ENCODE peak calls at places on chromosomes 6 and 20, in eight cellular contexts. One of them, this sample, is unnamed.

GRCh38 chr6:111894272-111894671 is 21.0 kb upstream of the FYN start:
- DNase-seq in A673: no peak
- DNase-seq in DND-41: no peak
- DNase-seq in hepatocyte: no peak
- DNase-seq in IMR-90: peak; percentile 67
- DNase-seq in uterus: no peak
- DNase-seq in CD8-positive, alpha-beta T cell: no peak
- DNase-seq in lower lobe of right lung: no peak
- DNase-seq in this sample: peak; percentile 38

GRCh38 chr6:117387454-117387974 is 38.2 kb downstream of the ROS1 start:
- DNase-seq in hepatocyte: no peak
- DNase-seq in DND-41: no peak
- DNase-seq in IMR-90: no peak
- DNase-seq in A673: no peak
- DNase-seq in CD8-positive, alpha-beta T cell: no peak
- DNase-seq in uterus: no peak
- DNase-seq in lower lobe of right lung: no peak
- DNase-seq in this sample: no peak

GRCh38 chr20:19691125-19691524 is 66.9 kb upstream of the RIN2 start:
- DNase-seq in A673: no peak
- DNase-seq in DND-41: no peak
- DNase-seq in hepatocyte: peak; percentile 32
- DNase-seq in IMR-90: no peak
- DNase-seq in uterus: no peak
- DNase-seq in CD8-positive, alpha-beta T cell: no peak
- DNase-seq in lower lobe of right lung: no peak
- DNase-seq in this sample: no peak

GRCh38 chr6:43078651-43079050 is 2.5 kb downstream of the PTK7 start:
- DNase-seq in DND-41: no peak
- DNase-seq in A673: no peak
- DNase-seq in IMR-90: peak; percentile 85
- DNase-seq in uterus: no peak
- DNase-seq in hepatocyte: no peak
- DNase-seq in CD8-positive, alpha-beta T cell: no peak
- DNase-seq in lower lobe of right lung: no peak
- DNase-seq in this sample: peak; percentile 32

GRCh38 chr20:4100679-4101078 is 85.3 kb upstream of the RNF24 start:
- DNase-seq in hepatocyte: no peak
- DNase-seq in CD8-positive, alpha-beta T cell: no peak
- DNase-seq in IMR-90: peak; percentile 77
- DNase-seq in uterus: no peak
- DNase-seq in DND-41: no peak
- DNase-seq in A673: no peak
- DNase-seq in lower lobe of right lung: no peak
- DNase-seq in this sample: no peak

GRCh38 chr6:166589334-166589731 is 2.9 kb upstream of the RAMACL start:
- DNase-seq in hepatocyte: no peak
- DNase-seq in CD8-positive, alpha-beta T cell: no peak
- DNase-seq in DND-41: no peak
- DNase-seq in IMR-90: no peak
- DNase-seq in A673: no peak
- DNase-seq in lower lobe of right lung: no peak
- DNase-seq in uterus: no peak
- DNase-seq in this sample: no peak

GRCh38 chr6:14742680-14743079 is 503.2 kb upstream of the JARID2 start:
- DNase-seq in A673: no peak
- DNase-seq in lower lobe of right lung: no peak
- DNase-seq in IMR-90: no peak
- DNase-seq in uterus: no peak
- DNase-seq in DND-41: no peak
- DNase-seq in hepatocyte: no peak
- DNase-seq in CD8-positive, alpha-beta T cell: no peak
- DNase-seq in this sample: no peak

GRCh38 chr20:17796096-17796563 is 96.4 kb downstream of the BANF2 start:
- DNase-seq in lower lobe of right lung: peak; percentile 65
- DNase-seq in hepatocyte: peak; percentile 50
- DNase-seq in IMR-90: peak; percentile 68
- DNase-seq in uterus: peak; percentile 75
- DNase-seq in CD8-positive, alpha-beta T cell: no peak
- DNase-seq in A673: no peak
- DNase-seq in DND-41: no peak
- DNase-seq in this sample: no peak

GRCh38 chr6:124964084-124964763 is 2.0 kb downstream of the RNF217 start:
- DNase-seq in hepatocyte: peak; percentile 37
- DNase-seq in lower lobe of right lung: no peak
- DNase-seq in uterus: peak; percentile 78
- DNase-seq in IMR-90: peak; percentile 65
- DNase-seq in A673: no peak
- DNase-seq in DND-41: no peak
- DNase-seq in CD8-positive, alpha-beta T cell: no peak
- DNase-seq in this sample: no peak

GRCh38 chr6:34560366-34561226 is 4.5 kb upstream of the SPDEF start:
- DNase-seq in DND-41: no peak
- DNase-seq in uterus: no peak
- DNase-seq in lower lobe of right lung: no peak
- DNase-seq in CD8-positive, alpha-beta T cell: no peak
- DNase-seq in IMR-90: peak; percentile 75
- DNase-seq in A673: no peak
- DNase-seq in hepatocyte: peak; percentile 65
- DNase-seq in this sample: peak; percentile 44

GRCh38 chr20:56808732-56809131 is 179.6 kb downstream of the TFAP2C start:
- DNase-seq in uterus: no peak
- DNase-seq in hepatocyte: no peak
- DNase-seq in DND-41: no peak
- DNase-seq in CD8-positive, alpha-beta T cell: no peak
- DNase-seq in IMR-90: no peak
- DNase-seq in lower lobe of right lung: no peak
- DNase-seq in A673: no peak
- DNase-seq in this sample: no peak

GRCh38 chr6:160943997-160944396 is 47.6 kb upstream of the MAP3K4 start:
- DNase-seq in hepatocyte: no peak
- DNase-seq in CD8-positive, alpha-beta T cell: no peak
- DNase-seq in lower lobe of right lung: no peak
- DNase-seq in A673: no peak
- DNase-seq in uterus: no peak
- DNase-seq in DND-41: no peak
- DNase-seq in IMR-90: no peak
- DNase-seq in this sample: no peak

DNA sequence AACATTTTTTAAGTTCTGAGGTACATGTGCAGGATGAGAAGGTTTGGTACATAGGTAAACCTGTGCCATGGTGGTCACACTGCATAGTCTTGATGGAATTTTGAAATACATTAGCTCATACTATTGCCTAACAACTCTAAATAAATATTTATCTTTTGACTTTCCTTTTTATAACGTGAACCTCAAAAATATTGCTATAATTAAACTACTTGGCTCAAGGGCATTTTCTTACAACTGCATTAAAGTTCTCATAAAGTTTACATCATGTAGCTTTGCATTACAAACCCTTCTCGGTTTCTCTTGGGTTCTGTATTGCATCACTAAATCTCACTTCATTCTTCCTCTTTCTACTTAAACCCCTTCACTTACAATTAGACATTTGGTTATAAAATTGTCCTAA is 636.0 kb upstream of the PTCHD4 start:
- DNase-seq in A673: no peak
- DNase-seq in hepatocyte: no peak
- DNase-seq in CD8-positive, alpha-beta T cell: no peak
- DNase-seq in DND-41: no peak
- DNase-seq in uterus: no peak
- DNase-seq in lower lobe of right lung: no peak
- DNase-seq in IMR-90: peak; percentile 43
- DNase-seq in this sample: no peak
- H3K4me3 ChIP-seq in A673: no peak overlapping the region
- H3K4me3 ChIP-seq in hepatocyte: no peak overlapping the region
- H3K4me3 ChIP-seq in CD8-positive, alpha-beta T cell: no peak overlapping the region
- H3K4me3 ChIP-seq in DND-41: no peak overlapping the region
- H3K4me3 ChIP-seq in uterus: no peak overlapping the region
- H3K4me3 ChIP-seq in lower lobe of right lung: no peak overlapping the region
- H3K4me3 ChIP-seq in IMR-90: no peak overlapping the region
- H3K4me3 ChIP-seq in this sample: no peak overlapping the region

GRCh38 chr6:24564081-24564480 is 69.3 kb downstream of the ALDH5A1 start:
- DNase-seq in CD8-positive, alpha-beta T cell: no peak
- DNase-seq in DND-41: no peak
- DNase-seq in IMR-90: no peak
- DNase-seq in A673: no peak
- DNase-seq in uterus: no peak
- DNase-seq in hepatocyte: no peak
- DNase-seq in lower lobe of right lung: no peak
- DNase-seq in this sample: no peak
- TF ChIP-seq CTCF in CD8-positive, alpha-beta T cell: no peak
- TF ChIP-seq CTCF in DND-41: peak; percentile 17
- TF ChIP-seq CTCF in IMR-90: no peak
- TF ChIP-seq CTCF in A673: no peak
- TF ChIP-seq CTCF in uterus: no peak
- TF ChIP-seq CTCF in hepatocyte: no peak
- TF ChIP-seq CTCF in lower lobe of right lung: no peak
- TF ChIP-seq CTCF in this sample: no peak

GRCh38 chr6:134175532-134176282 is 123.3 kb upstream of the SLC2A12 start:
- DNase-seq in hepatocyte: peak; percentile 79
- DNase-seq in CD8-positive, alpha-beta T cell: peak; percentile 39
- DNase-seq in IMR-90: peak; percentile 78
- DNase-seq in DND-41: no peak
- DNase-seq in lower lobe of right lung: peak; percentile 87
- DNase-seq in uterus: peak; percentile 60
- DNase-seq in A673: peak; percentile 60
- DNase-seq in this sample: peak; percentile 77

GRCh38 chr6:134173936-134174789 is 121.7 kb upstream of the SLC2A12 start:
- DNase-seq in IMR-90: peak; percentile 83
- DNase-seq in A673: peak; percentile 93
- DNase-seq in lower lobe of right lung: peak; percentile 80
- DNase-seq in CD8-positive, alpha-beta T cell: peak; percentile 78
- DNase-seq in hepatocyte: peak; percentile 89
- DNase-seq in uterus: peak; percentile 86
- DNase-seq in DND-41: peak; percentile 82
- DNase-seq in this sample: peak; percentile 75

GRCh38 chr6:134173007-134173690 is 120.7 kb upstream of the SLC2A12 start:
- DNase-seq in CD8-positive, alpha-beta T cell: no peak
- DNase-seq in A673: no peak
- DNase-seq in lower lobe of right lung: no peak
- DNase-seq in hepatocyte: no peak
- DNase-seq in IMR-90: peak; percentile 12
- DNase-seq in DND-41: no peak
- DNase-seq in uterus: no peak
- DNase-seq in this sample: no peak

GRCh38 chr6:134176283-134176975 is 124.0 kb upstream of the SLC2A12 start:
- DNase-seq in lower lobe of right lung: peak; percentile 75
- DNase-seq in DND-41: no peak
- DNase-seq in hepatocyte: peak; percentile 63
- DNase-seq in CD8-positive, alpha-beta T cell: no peak
- DNase-seq in IMR-90: peak; percentile 37
- DNase-seq in A673: peak; percentile 39
- DNase-seq in uterus: peak; percentile 24
- DNase-seq in this sample: peak; percentile 49

DNA sequence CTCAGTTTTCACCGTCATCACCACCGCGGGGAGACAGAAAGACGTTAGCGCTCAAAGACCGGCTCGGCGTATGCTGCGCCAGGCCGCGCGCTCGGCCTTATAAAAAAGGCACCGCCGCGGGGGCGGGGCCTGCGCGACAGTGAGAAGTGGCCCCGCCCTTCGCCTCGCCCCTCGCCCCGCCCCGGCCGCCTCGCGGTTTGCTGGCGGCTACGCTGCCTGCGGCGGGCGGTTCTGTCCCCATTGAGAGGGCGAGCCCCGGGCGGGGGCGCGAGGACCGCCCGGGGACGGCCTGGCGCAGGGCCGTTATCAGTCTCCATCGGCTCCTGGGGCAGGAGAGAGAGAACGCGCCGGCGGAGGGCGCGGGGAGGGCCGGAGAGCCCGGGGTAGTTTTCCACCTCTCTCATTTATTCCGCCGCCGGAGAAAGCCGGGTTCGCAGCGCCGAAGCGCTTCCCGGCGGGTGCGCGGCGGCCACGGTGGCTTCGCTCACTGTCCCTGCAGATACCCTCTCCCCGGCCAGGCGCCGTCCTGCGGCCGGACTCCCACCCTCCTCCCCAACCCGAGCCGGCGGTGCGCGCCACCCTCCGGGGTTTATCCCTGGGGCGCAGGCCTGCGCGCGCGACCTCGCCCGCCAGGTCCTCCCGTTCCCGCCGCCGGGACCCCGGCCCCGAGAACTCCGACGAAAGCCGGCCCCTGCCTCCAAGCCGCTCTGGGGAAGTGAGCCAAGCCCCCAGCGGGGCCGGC is 122.5 kb upstream of the SLC2A12 start:
- DNase-seq in DND-41: peak; percentile 86
- DNase-seq in IMR-90: peak; percentile 86
- DNase-seq in CD8-positive, alpha-beta T cell: peak; percentile 90
- DNase-seq in lower lobe of right lung: peak; percentile 96
- DNase-seq in A673: peak; percentile 93
- DNase-seq in hepatocyte: peak; percentile 97
- DNase-seq in uterus: peak; percentile 89
- DNase-seq in this sample: peak; percentile 84
- H3K27ac ChIP-seq in DND-41: peak overlapping the region; percentile 70
- H3K27ac ChIP-seq in IMR-90: peak overlapping the region; percentile 76
- H3K27ac ChIP-seq in CD8-positive, alpha-beta T cell: peak overlapping the region; percentile 79
- H3K27ac ChIP-seq in lower lobe of right lung: peak overlapping the region; percentile 99
- H3K27ac ChIP-seq in A673: peak overlapping the region; percentile 91
- H3K27ac ChIP-seq in hepatocyte: peak overlapping the region; percentile 98
- H3K27ac ChIP-seq in uterus: peak overlapping the region; percentile 92
- H3K27ac ChIP-seq in this sample: peak overlapping the region; percentile 95

GRCh38 chr6:28812778-28813569 is 110.8 kb downstream of the TRIM27 start:
- DNase-seq in IMR-90: no peak
- DNase-seq in lower lobe of right lung: no peak
- DNase-seq in hepatocyte: no peak
- DNase-seq in CD8-positive, alpha-beta T cell: no peak
- DNase-seq in uterus: no peak
- DNase-seq in A673: no peak
- DNase-seq in DND-41: no peak
- DNase-seq in this sample: no peak

GRCh38 chr6:28808383-28808782 is 115.4 kb downstream of the TRIM27 start:
- DNase-seq in hepatocyte: no peak
- DNase-seq in CD8-positive, alpha-beta T cell: no peak
- DNase-seq in IMR-90: no peak
- DNase-seq in A673: no peak
- DNase-seq in DND-41: no peak
- DNase-seq in uterus: no peak
- DNase-seq in lower lobe of right lung: no peak
- DNase-seq in this sample: no peak

GRCh38 chr6:28811873-28812272 is 111.9 kb downstream of the TRIM27 start:
- DNase-seq in lower lobe of right lung: no peak
- DNase-seq in uterus: no peak
- DNase-seq in DND-41: no peak
- DNase-seq in CD8-positive, alpha-beta T cell: no peak
- DNase-seq in IMR-90: peak; percentile 27
- DNase-seq in A673: peak; percentile 70
- DNase-seq in hepatocyte: no peak
- DNase-seq in this sample: no peak

GRCh38 chr6:28809947-28810654 is 113.7 kb downstream of the TRIM27 start:
- DNase-seq in CD8-positive, alpha-beta T cell: no peak
- DNase-seq in IMR-90: no peak
- DNase-seq in uterus: no peak
- DNase-seq in A673: peak; percentile 68
- DNase-seq in DND-41: no peak
- DNase-seq in hepatocyte: no peak
- DNase-seq in lower lobe of right lung: no peak
- DNase-seq in this sample: no peak

DNA sequence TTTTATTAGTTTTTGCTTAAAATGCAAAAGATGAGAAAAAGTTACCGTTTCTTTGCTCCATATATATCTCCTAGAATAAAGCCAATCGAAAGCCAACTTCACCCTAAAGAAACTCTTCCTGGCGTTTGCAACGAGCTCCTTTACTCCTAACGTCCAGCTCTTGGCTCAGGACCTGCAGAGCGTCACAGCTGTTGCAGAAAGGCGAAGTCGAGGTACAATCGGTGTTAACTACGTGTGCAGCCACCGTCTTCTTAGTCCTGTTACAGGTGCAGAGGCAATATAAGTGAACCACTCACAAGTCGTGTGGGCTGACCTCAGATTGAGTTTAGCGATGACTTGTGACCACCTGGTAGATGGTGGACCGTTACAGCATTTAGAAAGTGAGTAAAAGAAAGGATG is 113.1 kb downstream of the TRIM27 start:
- DNase-seq in uterus: no peak
- DNase-seq in CD8-positive, alpha-beta T cell: no peak
- DNase-seq in IMR-90: no peak
- DNase-seq in lower lobe of right lung: no peak
- DNase-seq in DND-41: no peak
- DNase-seq in hepatocyte: no peak
- DNase-seq in A673: no peak
- DNase-seq in this sample: no peak
- H3K4me3 ChIP-seq in uterus: no peak overlapping the region
- H3K4me3 ChIP-seq in CD8-positive, alpha-beta T cell: no peak overlapping the region
- H3K4me3 ChIP-seq in IMR-90: peak overlapping the region; percentile 42
- H3K4me3 ChIP-seq in lower lobe of right lung: no peak overlapping the region
- H3K4me3 ChIP-seq in DND-41: no peak overlapping the region
- H3K4me3 ChIP-seq in hepatocyte: no peak overlapping the region
- H3K4me3 ChIP-seq in A673: peak overlapping the region; percentile 55
- H3K4me3 ChIP-seq in this sample: peak overlapping the region; percentile 46